ENCODE peak calls at places on chromosomes 2 and 18, in ten cellular contexts. F is HS-27A; Z is 8988T; J is heart left ventricle; U is effector memory CD4-positive, alpha-beta T cell; N is activated CD4-positive, alpha-beta T cell treated with anti-CD3 and anti-CD28 coated beads for 48 hours; K is T-helper 9 cell; B is ovary; E is NCI-H1694 treated with DMSO at 0.1 percent for 48 hours; P is pancreas. L is an unnamed sample.
A peak's percentile ranks its signal among the peaks of the same experiment; 100 is the strongest.

GRCh38 chr18:73365018-73365417 is 497.2 kb upstream of the NETO1 start:
- DNase-seq in F (no peak), Z (no peak), J (no peak), U (no peak), N (no peak), K (no peak), B (no peak), E (no peak), P (no peak), L (no peak)

GRCh38 chr2:149329068-149329467 is 1.3 kb upstream of the LYPD6 start:
- DNase-seq in F (no peak), Z (peak; percentile 66), J (no peak), U (no peak), N (no peak), K (no peak), B (no peak), E (peak; percentile 40), P (no peak), L (no peak)

GRCh38 chr18:9019135-9019534 is 83.4 kb upstream of the NDUFV2 start:
- DNase-seq in F (no peak), Z (no peak), J (no peak), U (no peak), N (no peak), K (no peak), B (no peak), E (no peak), P (no peak), L (no peak)

GRCh38 chr2:104405628-104406027 is 448.3 kb upstream of the POU3F3 start:
- DNase-seq in F (no peak), Z (no peak), J (no peak), U (no peak), N (no peak), K (no peak), B (no peak), E (no peak), P (no peak), L (no peak)

GRCh38 chr2:78757191-78757590 is 268.3 kb upstream of the REG3G start:
- DNase-seq in F (no peak), Z (no peak), J (no peak), U (no peak), N (no peak), K (no peak), B (no peak), E (no peak), P (no peak), L (no peak)

GRCh38 chr2:42864641-42865280 is 72.4 kb upstream of the HAAO start:
- DNase-seq in F (no peak), Z (no peak), J (no peak), U (no peak), N (no peak), K (no peak), B (no peak), E (no peak), P (no peak), L (no peak)

GRCh38 chr2:47771211-47771610 is 11.7 kb upstream of the MSH6 start:
- DNase-seq in F (peak; percentile 87), Z (peak; percentile 31), J (no peak), U (no peak), N (no peak), K (no peak), B (no peak), E (peak; percentile 12), P (no peak), L (no peak)

GRCh38 chr18:23207191-23207955 is 72.1 kb downstream of the CABLES1 start:
- DNase-seq in F (no peak), Z (peak; percentile 90), J (no peak), U (no peak), N (no peak), K (no peak), B (no peak), E (no peak), P (no peak), L (peak; percentile 70)

GRCh38 chr18:8522756-8523155 is 86.5 kb upstream of the RAB12 start:
- DNase-seq in F (no peak), Z (no peak), J (no peak), U (no peak), N (no peak), K (no peak), B (no peak), E (no peak), P (no peak), L (no peak)

GRCh38 chr2:20322527-20323300 is 27.9 kb downstream of the PUM2 start:
- DNase-seq in F (no peak), Z (no peak), J (no peak), U (no peak), N (no peak), K (no peak), B (no peak), E (no peak), P (no peak), L (no peak)

GRCh38 chr2:9315280-9315847 is 108.0 kb downstream of the ITGB1BP1 start:
- DNase-seq in F (no peak), Z (no peak), J (no peak), U (no peak), N (no peak), K (no peak), B (no peak), E (no peak), P (no peak), L (no peak)

GRCh38 chr2:236086971-236087465 is 81.2 kb downstream of the GBX2 start:
- DNase-seq in F (no peak), Z (no peak), J (no peak), U (no peak), N (no peak), K (no peak), B (no peak), E (no peak), P (no peak), L (no peak)

GRCh38 chr2:162092656-162093556 is 18.9 kb upstream of the DPP4 start:
- DNase-seq in F (no peak), Z (no peak), J (peak; percentile 74), U (no peak), N (no peak), K (no peak), B (no peak), E (no peak), P (no peak), L (peak; percentile 33)

GRCh38 chr2:138125306-138125900 is 161.1 kb downstream of the HNMT start:
- DNase-seq in F (no peak), Z (no peak), J (no peak), U (no peak), N (no peak), K (no peak), B (no peak), E (no peak), P (no peak), L (no peak)

GRCh38 chr2:200728630-200729029 is 83.1 kb upstream of the BZW1 start:
- DNase-seq in F (no peak), Z (no peak), J (peak; percentile 39), U (no peak), N (no peak), K (no peak), B (peak; percentile 58), E (no peak), P (no peak), L (no peak)

GRCh38 chr2:61354486-61355197 is 116.2 kb downstream of the USP34 start:
- DNase-seq in F (no peak), Z (no peak), J (no peak), U (no peak), N (no peak), K (no peak), B (no peak), E (no peak), P (no peak), L (no peak)

GRCh38 chr2:196242131-196242620 is 70.8 kb upstream of the STK17B start:
- DNase-seq in F (no peak), Z (no peak), J (no peak), U (no peak), N (no peak), K (no peak), B (no peak), E (no peak), P (no peak), L (no peak)

GRCh38 chr2:127035212-127035611 is 71.7 kb downstream of the BIN1 start:
- DNase-seq in F (no peak), Z (no peak), J (no peak), U (no peak), N (no peak), K (no peak), B (no peak), E (no peak), P (no peak), L (no peak)

GRCh38 chr2:238061310-238062202 is 755 bp downstream of the SCLY start:
- DNase-seq in F (no peak), Z (peak; percentile 38), J (no peak), U (no peak), N (peak; percentile 54), K (peak; percentile 15), B (peak; percentile 43), E (peak; percentile 10), P (no peak), L (peak; percentile 50)

GRCh38 chr18:13137939-13138821 is 80.4 kb upstream of the LDLRAD4 start:
- DNase-seq in F (no peak), Z (peak; percentile 72), J (peak; percentile 69), U (peak; percentile 71), N (peak; percentile 65), K (peak; percentile 45), B (peak; percentile 63), E (no peak), P (no peak), L (peak; percentile 84)

GRCh38 chr2:165675551-165675968 is 118.5 kb downstream of the GALNT3 start:
- DNase-seq in F (no peak), Z (no peak), J (no peak), U (no peak), N (no peak), K (no peak), B (no peak), E (no peak), P (no peak), L (no peak)

L was measured in erythroblast.